ENCODE peak calls at places on chromosomes 5 and 9, in seven cellular contexts. Q, N, K, Y, J, A and S are unnamed samples.

GRCh38 chr5:72178910-72179815 is 71.9 kb downstream of the MAP1B start:
- DNase-seq in J (peak), K (peak), A (no peak), Y (peak), N (no peak), Q (peak), S (peak)

GRCh38 chr5:56310711-56311204 is 77.6 kb upstream of the ANKRD55 start:
- DNase-seq in J (peak), Y (peak), N (no peak), K (no peak), Q (peak), A (peak), S (no peak)

GRCh38 chr5:119274024-119274766 is 81.6 kb upstream of the TNFAIP8 start:
- DNase-seq in A (no peak), Q (no peak), K (no peak), J (peak), N (no peak), Y (peak), S (no peak)

GRCh38 chr5:157162919-157163510 is 3.0 kb downstream of the GARIN3 start:
- DNase-seq in K (no peak), Q (no peak), J (no peak), A (no peak), Y (no peak), N (no peak), S (no peak)

GRCh38 chr5:43601454-43602260 is 1.3 kb upstream of the NNT start:
- DNase-seq in Q (peak), Y (peak), K (no peak), N (peak), J (peak), A (no peak), S (peak)

GRCh38 chr9:114487607-114488300 is 17.5 kb downstream of the WHRN start:
- DNase-seq in Q (peak), K (no peak), N (no peak), J (peak), A (peak), Y (peak), S (peak)

GRCh38 chr9:112774006-112774996 is 23.7 kb downstream of the SNX30 start:
- DNase-seq in Q (peak), A (no peak), J (no peak), Y (peak), N (peak), K (no peak), S (no peak)

GRCh38 chr5:116361171-116361967 is 213.3 kb downstream of the SEMA6A start:
- DNase-seq in N (no peak), K (no peak), Q (peak), A (peak), J (no peak), Y (peak), S (peak)

GRCh38 chr5:179275941-179276837 is 69.1 kb downstream of the ADAMTS2 start:
- DNase-seq in A (no peak), K (peak), J (peak), Y (peak), N (no peak), Q (peak), S (peak)

GRCh38 chr5:32092938-32093812 is 80.9 kb downstream of the GOLPH3 start:
- DNase-seq in K (peak), J (peak), Y (peak), Q (peak), A (peak), N (peak), S (peak)

GRCh38 chr5:2569201-2569600 is 182.3 kb downstream of the IRX2 start:
- DNase-seq in N (no peak), K (no peak), Q (no peak), J (no peak), A (no peak), Y (no peak), S (no peak)

GRCh38 chr5:179268399-179268952 is 76.8 kb downstream of the ADAMTS2 start:
- DNase-seq in Y (no peak), Q (no peak), A (peak), J (no peak), K (peak), N (no peak), S (no peak)

GRCh38 chr5:52674815-52675545 is 112.7 kb upstream of the ITGA1 start:
- DNase-seq in Q (peak), K (no peak), N (no peak), J (peak), A (no peak), Y (peak), S (peak)

GRCh38 chr5:54385994-54386393 is 69.5 kb upstream of the HSPB3 start:
- DNase-seq in Y (no peak), K (no peak), N (no peak), Q (no peak), A (no peak), J (no peak), S (peak)

GRCh38 chr9:18543406-18543965 is 69.5 kb downstream of the ADAMTSL1 start:
- DNase-seq in Q (peak), N (no peak), J (peak), K (no peak), A (peak), Y (peak), S (peak)

GRCh38 chr9:112046181-112046580 is 128.9 kb downstream of the SUSD1 start:
- DNase-seq in N (no peak), A (no peak), J (peak), Y (peak), K (no peak), Q (peak), S (no peak)

GRCh38 chr9:3040761-3041160 is 196.9 kb upstream of the PUM3 start:
- DNase-seq in K (no peak), Q (no peak), N (no peak), A (no peak), J (no peak), Y (no peak), S (no peak)

GRCh38 chr5:144812770-144813169 is 642.1 kb downstream of the KCTD16 start:
- DNase-seq in J (peak), Q (peak), Y (peak), A (no peak), N (no peak), K (peak), S (peak)

GRCh38 chr5:79518718-79519117 is 4.8 kb upstream of the HOMER1 start:
- DNase-seq in N (no peak), K (no peak), Q (no peak), J (no peak), A (no peak), Y (peak), S (no peak)

GRCh38 chr5:176675676-176676360 is 28.5 kb downstream of the TSPAN17 start:
- DNase-seq in Q (peak), J (no peak), K (no peak), Y (no peak), N (no peak), A (no peak), S (peak)

GRCh38 chr9:121651295-121652036 is at the start of gene DAB2IP:
- DNase-seq in K (peak), Y (no peak), Q (no peak), A (peak), N (no peak), J (peak), S (no peak)

GRCh38 chr9:127336086-127336485 is 60.9 kb upstream of the SLC2A8 start:
- DNase-seq in A (no peak), Y (peak), K (no peak), J (peak), N (no peak), Q (peak), S (no peak)

GRCh38 chr9:35951736-35952135 is 6.2 kb downstream of the OR2S2 start:
- DNase-seq in Q (peak), A (no peak), J (peak), N (no peak), Y (peak), K (no peak), S (peak)

GRCh38 chr5:168472329-168472728 is 13.9 kb upstream of the RARS1 start:
- DNase-seq in Q (peak), J (peak), Y (peak), N (no peak), A (no peak), K (no peak), S (peak)

GRCh38 chr9:137807721-137808703 is 69.6 kb upstream of the CACNA1B start:
- DNase-seq in Q (no peak), N (no peak), J (no peak), A (no peak), K (no peak), Y (no peak), S (no peak)

GRCh38 chr9:124342946-124343485 is 72.2 kb downstream of the PSMB7 start:
- DNase-seq in Y (peak), N (no peak), K (peak), A (peak), Q (peak), J (peak), S (peak)

GRCh38 chr9:36037580-36038169 is 962 bp downstream of the RECK start:
- DNase-seq in N (no peak), Q (no peak), A (no peak), Y (no peak), J (no peak), K (no peak), S (no peak)

DNA sequence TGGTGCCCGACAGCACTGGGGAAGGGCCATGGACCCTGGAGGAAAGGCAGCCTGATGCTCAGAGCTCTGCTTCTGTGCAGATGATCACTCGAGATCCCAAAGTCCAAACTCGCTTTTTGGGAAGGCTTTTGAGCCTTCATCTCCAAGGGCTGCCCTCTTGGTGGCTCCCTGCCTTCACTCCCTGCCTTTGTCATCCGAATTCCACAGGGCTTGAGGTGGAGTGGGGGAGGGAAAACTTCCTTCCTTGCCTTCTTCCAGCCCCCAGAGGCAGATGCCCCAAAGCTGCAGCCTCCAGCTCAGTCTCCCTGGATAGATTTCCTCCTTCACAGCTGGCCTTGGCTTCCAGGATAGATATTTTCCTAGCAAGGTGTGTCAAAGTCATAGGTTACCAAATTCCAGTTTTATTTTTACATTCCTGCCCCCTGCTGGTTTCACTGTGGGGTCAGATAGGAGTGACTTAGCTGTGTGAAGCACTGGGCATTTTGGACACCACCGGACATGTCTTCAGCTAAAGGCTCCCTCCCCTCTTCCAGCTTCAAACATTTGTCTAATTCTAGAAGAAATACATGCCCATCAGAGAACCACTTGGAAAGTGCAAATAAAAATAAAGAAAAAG is 268.2 kb downstream of the HSPA4 start:
- DNase-seq in K (no peak), Q (no peak), A (no peak), Y (no peak), J (no peak), N (no peak), S (no peak)
- TF ChIP-seq CTCF in K (no peak), Q (no peak), A (peak), Y (no peak), J (peak), N (peak), S (peak)

DNA sequence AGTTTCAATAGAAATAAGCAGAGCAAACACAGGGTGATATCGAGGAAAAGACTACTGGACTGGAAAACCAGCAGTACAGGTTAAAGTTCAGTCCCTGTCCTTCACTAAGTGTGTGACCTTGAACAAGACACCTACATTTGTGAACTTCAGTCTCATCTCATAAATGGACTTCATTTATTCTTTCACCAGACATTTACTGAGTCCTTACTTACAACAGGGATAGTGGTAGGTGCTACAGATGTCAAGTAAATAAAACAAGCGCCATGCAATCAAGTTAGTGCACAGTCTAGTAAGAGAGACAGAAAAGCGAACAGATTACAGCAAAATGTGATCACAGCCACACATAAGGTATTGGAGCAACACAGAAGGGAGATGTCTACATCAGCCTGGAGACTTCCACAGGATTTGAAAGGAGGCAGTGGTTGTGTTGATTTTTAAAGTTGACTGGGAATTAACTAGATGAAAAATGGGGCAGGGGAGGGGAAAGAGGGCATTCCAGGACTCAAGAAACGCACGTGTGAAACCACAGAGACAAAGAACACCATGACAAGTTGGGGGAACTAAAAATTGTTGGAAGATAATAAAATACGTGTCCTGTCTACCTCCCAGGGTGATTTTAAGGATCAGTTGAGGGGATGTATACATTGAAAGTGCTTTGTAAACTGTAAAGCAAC is 413.0 kb downstream of the ACTL7B start:
- DNase-seq in A (no peak), N (no peak), Y (no peak), K (no peak), J (peak), Q (peak), S (no peak)
- H3K4me3 ChIP-seq in A (no peak), N (no peak), Y (no peak), K (no peak), J (no peak), Q (no peak), S (no peak)

DNA sequence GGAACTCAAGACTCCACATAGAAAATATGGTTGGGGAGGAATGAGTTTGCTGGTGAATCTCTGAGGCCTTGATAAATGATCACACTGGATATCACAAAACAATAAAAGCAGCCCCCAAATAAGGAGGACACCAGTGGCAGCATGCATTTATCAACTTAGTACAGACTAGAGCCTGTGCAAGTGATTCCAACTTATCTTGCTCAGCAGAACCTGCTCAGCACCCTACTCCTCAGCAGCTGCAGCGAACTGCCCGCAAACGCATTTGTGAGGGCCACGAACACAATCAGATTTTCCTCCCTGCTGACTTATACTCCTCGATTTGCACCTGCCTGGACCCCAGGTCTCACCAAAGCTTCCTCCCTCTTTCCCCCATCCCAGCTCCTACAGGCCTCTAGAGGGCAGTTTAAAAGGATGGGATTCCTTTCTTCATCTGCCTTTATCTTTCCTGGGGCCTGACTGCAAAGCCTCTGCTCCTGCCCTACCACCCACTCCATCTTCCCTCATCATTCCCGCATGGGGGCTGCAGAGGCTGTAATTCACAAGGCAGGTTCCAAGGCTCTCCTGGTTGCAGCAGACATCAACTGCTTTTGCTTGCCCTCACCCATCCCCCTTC is 41.2 kb downstream of the ANKS6 start:
- DNase-seq in J (no peak), N (no peak), K (no peak), A (no peak), Y (no peak), Q (no peak), S (no peak)
- TF ChIP-seq CTCF in J (no peak), N (no peak), K (no peak), A (no peak), Y (no peak), Q (no peak), S (no peak)

GRCh38 chr5:10133830-10134229 is 115.9 kb downstream of the ATPSCKMT start:
- DNase-seq in K (no peak), A (no peak), N (no peak), Q (no peak), J (peak), Y (no peak), S (peak)

GRCh38 chr5:10140195-10140973 is 109.3 kb downstream of the ATPSCKMT start:
- DNase-seq in A (no peak), J (peak), Q (peak), K (no peak), Y (no peak), N (no peak), S (no peak)

GRCh38 chr5:10144040-10144439 is 105.6 kb downstream of the ATPSCKMT start:
- DNase-seq in K (no peak), N (no peak), J (no peak), A (no peak), Q (no peak), Y (no peak), S (no peak)

DNA sequence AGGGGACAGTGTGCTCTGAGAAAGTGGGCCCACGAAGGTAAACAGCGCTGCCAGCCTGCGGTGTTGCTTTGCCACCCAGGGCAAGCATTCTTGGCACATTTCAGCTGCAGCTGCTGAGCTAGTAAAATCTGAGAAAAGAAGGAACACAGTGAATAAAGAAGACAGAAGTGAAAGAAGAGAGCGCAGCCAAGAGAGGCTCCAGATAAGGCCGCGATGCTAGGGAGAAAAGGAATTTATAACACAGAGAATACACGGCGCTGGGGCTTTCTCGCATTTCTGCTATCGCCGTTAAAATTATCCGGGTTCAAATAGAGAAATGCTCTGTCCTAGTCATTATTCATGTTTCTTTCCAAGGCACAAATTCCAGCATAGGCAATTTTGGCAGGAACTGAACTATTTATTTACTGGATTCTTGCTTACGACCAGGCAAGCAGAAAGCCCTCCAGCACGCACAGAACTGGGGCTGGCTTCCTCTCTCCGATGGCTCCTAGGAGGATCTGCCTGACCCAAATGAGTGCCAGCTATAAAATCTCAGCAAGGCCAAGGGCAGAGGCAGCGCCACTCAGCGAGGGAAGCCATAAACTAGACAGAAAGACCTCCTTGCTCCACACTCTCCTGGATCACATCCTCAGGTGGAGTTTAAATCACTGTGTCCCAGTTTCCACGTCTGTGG is 111.2 kb downstream of the ATPSCKMT start:
- DNase-seq in A (no peak), N (no peak), Y (no peak), Q (no peak), J (no peak), K (no peak), S (no peak)
- H3K4me3 ChIP-seq in A (no peak), N (no peak), Y (no peak), Q (no peak), J (no peak), K (no peak), S (no peak)

DNA sequence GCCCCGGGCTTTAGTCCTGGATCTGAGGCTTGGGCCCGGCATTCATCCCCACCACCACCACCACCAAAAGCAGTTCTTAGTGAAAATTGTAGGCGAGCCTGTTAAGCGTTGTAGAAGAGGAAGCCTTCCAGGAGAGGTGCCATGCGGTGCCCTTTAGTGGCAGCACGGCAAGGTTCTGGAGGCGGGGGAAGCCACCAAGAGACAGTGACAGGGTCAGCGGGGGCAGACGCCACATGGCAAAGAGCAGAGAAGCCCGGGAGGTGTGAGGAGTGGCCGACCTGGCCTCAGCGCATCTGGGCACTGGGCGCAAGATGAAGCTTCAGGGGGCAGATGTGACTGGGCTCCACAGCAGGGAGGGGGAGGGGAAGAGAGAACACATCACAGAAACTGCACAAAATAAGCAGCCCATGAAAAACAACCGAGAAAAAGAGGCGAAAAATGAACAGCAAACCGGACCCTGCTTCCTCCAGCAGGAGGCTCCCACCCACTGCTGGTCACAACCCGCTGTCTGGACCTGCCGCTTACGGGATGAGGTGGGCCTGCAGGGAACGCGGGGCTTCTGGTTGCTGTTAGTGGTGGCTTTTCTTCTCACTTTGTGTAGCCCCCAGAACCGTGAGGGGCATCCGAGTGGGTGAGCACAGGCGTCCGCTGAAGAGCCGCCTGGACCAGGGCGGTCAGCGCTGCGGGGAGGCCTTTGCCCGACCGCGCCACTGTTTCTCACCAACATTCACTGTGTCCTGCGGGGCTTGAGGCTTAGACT is 4.3 kb downstream of the LRRC14B start:
- DNase-seq in Y (no peak), A (no peak), Q (no peak), N (no peak), K (peak), J (no peak), S (no peak)
- TF ChIP-seq CTCF in Y (no peak), A (peak), Q (peak), N (peak), K (no peak), J (peak), S (peak)